ENCODE peak calls at places on chromosomes 16 and 17, in four cellular contexts. B is SW 1271, O is GM04504, N is HL-60. E is an unnamed sample.

GRCh38 chr17:4789951-4790704 is 1.4 kb downstream of the GLTPD2 start:
- DNase-seq in B (peak; percentile 74), O (peak; percentile 69), N (peak; percentile 74), E (no peak)

GRCh38 chr17:50767446-50767845 is at the start of gene ANKRD40CL:
- DNase-seq in B (no peak), O (no peak), N (no peak), E (no peak)

GRCh38 chr17:32671891-32672290 is 185.1 kb downstream of the CDK5R1 start:
- DNase-seq in B (no peak), O (no peak), N (no peak), E (no peak)

GRCh38 chr16:17282247-17282646 is 188.5 kb downstream of the XYLT1 start:
- DNase-seq in B (no peak), O (no peak), N (no peak), E (no peak)

GRCh38 chr17:26963163-26963503 is 330.8 kb upstream of the WSB1 start:
- DNase-seq in B (no peak), O (no peak), N (no peak), E (no peak)

GRCh38 chr16:71461686-71462648 is at the start of gene ZNF23:
- DNase-seq in B (peak; percentile 33), O (peak; percentile 55), N (peak; percentile 78), E (peak; percentile 49)

GRCh38 chr16:75080205-75081029 is 36.2 kb downstream of the LDHD start:
- DNase-seq in B (no peak), O (no peak), N (no peak), E (no peak)

GRCh38 chr17:42809250-42809649 is 10.6 kb downstream of the CNTD1 start:
- DNase-seq in B (no peak), O (peak; percentile 88), N (no peak), E (no peak)

GRCh38 chr17:65013613-65014391 is 42.7 kb downstream of the GNA13 start:
- DNase-seq in B (no peak), O (peak; percentile 75), N (no peak), E (no peak)

GRCh38 chr16:12752159-12752558 is 51.5 kb downstream of the CPPED1 start:
- DNase-seq in B (no peak), O (no peak), N (no peak), E (no peak)

GRCh38 chr16:89711601-89712475 is 8.9 kb downstream of the VPS9D1 start:
- DNase-seq in B (no peak), O (no peak), N (no peak), E (no peak)

GRCh38 chr17:66310528-66311148 is 8.2 kb downstream of the PRKCA start:
- DNase-seq in B (no peak), O (no peak), N (no peak), E (no peak)

GRCh38 chr17:12231027-12231682 is 210.5 kb downstream of the MAP2K4 start:
- DNase-seq in B (no peak), O (no peak), N (no peak), E (no peak)

GRCh38 chr17:19546289-19547065 is 12.8 kb downstream of the SLC47A1 start:
- DNase-seq in B (no peak), O (no peak), N (no peak), E (no peak)

GRCh38 chr17:181213-182163 is at the start of gene DOC2B:
- DNase-seq in B (no peak), O (no peak), N (no peak), E (no peak)

GRCh38 chr16:52629296-52629695 is 82.4 kb upstream of the TOX3 start:
- DNase-seq in B (no peak), O (no peak), N (no peak), E (no peak)

GRCh38 chr16:59593256-59593655 is 859.1 kb upstream of the GOT2 start:
- DNase-seq in B (no peak), O (peak; percentile 81), N (no peak), E (no peak)

GRCh38 chr17:72022328-72022727 is 98.5 kb upstream of the SOX9 start:
- DNase-seq in B (no peak), O (no peak), N (no peak), E (no peak)

GRCh38 chr16:89001117-89002027 is 24.4 kb upstream of the CBFA2T3 start:
- DNase-seq in B (no peak), O (no peak), N (no peak), E (no peak)

GRCh38 chr17:13351046-13351445 is 250.7 kb downstream of the HS3ST3A1 start:
- DNase-seq in B (no peak), O (no peak), N (no peak), E (no peak)

GRCh38 chr17:42163113-42163512 is 8.3 kb upstream of the RAB5C start:
- DNase-seq in B (no peak), O (no peak), N (no peak), E (no peak)

GRCh38 chr16:49021136-49021535 is 260.5 kb downstream of the CBLN1 start:
- DNase-seq in B (no peak), O (peak; percentile 60), N (no peak), E (no peak)

GRCh38 chr17:35930211-35931065 is at the start of gene RDM1:
- DNase-seq in B (peak; percentile 40), O (no peak), N (peak; percentile 50), E (peak; percentile 45)

GRCh38 chr17:59668816-59669215 is 38.4 kb downstream of the PTRH2 start:
- DNase-seq in B (peak; percentile 64), O (peak; percentile 81), N (no peak), E (no peak)

E was measured in CMK.